ENCODE peak calls at places on chromosomes 11 and 22, in nine cellular contexts. W is GM13976, G is BE2C, Q is body of pancreas, J is cardiac muscle cell, I is upper lobe of right lung, H is Calu3, B is endothelial cell, Z is foreskin fibroblast. N is an unnamed sample.

GRCh38 chr11:11481371-11481770 is 128.3 kb upstream of the CSNK2A3 start:
- DNase-seq in G (no peak), J (peak), Z (no peak), I (no peak), B (no peak), H (no peak), W (no peak), Q (no peak), N (no peak)

GRCh38 chr22:24325105-24325757 is 54.6 kb downstream of the SPECC1L start:
- DNase-seq in I (no peak), Q (peak), J (peak), B (no peak), G (peak), W (peak), Z (peak), H (peak), N (no peak)

GRCh38 chr11:64204464-64204989 is 2.0 kb upstream of the FERMT3 start:
- DNase-seq in I (peak), Q (peak), G (peak), J (peak), B (peak), W (peak), Z (peak), H (peak), N (no peak)

GRCh38 chr11:106409201-106409600 is 331.7 kb downstream of the AASDHPPT start:
- DNase-seq in G (no peak), W (no peak), H (no peak), J (no peak), Z (no peak), I (no peak), Q (no peak), B (no peak), N (no peak)

GRCh38 chr11:59891781-59892181 is 13.2 kb downstream of the OOSP3 start:
- DNase-seq in I (no peak), H (no peak), W (no peak), J (peak), Q (no peak), Z (no peak), G (no peak), B (peak), N (no peak)

GRCh38 chr11:112470355-112470754 is 209.7 kb upstream of the PLET1 start:
- DNase-seq in Q (no peak), G (no peak), B (no peak), H (no peak), I (no peak), W (no peak), Z (no peak), J (no peak), N (no peak)

GRCh38 chr22:23536821-23537345 is 43.2 kb downstream of the IGLL1 start:
- DNase-seq in J (no peak), W (no peak), Q (no peak), H (no peak), I (peak), G (no peak), Z (no peak), B (no peak), N (no peak)

GRCh38 chr11:134951305-134951700 is 539.3 kb upstream of the B3GAT1 start:
- DNase-seq in Z (peak), G (no peak), I (no peak), W (no peak), J (no peak), Q (no peak), B (no peak), H (no peak), N (no peak)

GRCh38 chr11:112249871-112250590 is 10.6 kb downstream of the PLET1 start:
- DNase-seq in I (no peak), J (no peak), Z (no peak), G (no peak), Q (no peak), H (no peak), B (no peak), W (no peak), N (no peak)

GRCh38 chr11:110710520-110711381 is 1.5 kb downstream of the ARHGAP20 start:
- DNase-seq in J (peak), H (no peak), W (peak), G (peak), Z (no peak), B (peak), I (peak), Q (peak), N (no peak)

GRCh38 chr11:78223320-78223954 is 34.7 kb downstream of the USP35 start:
- DNase-seq in B (no peak), I (no peak), W (peak), Q (no peak), Z (no peak), H (no peak), G (no peak), J (no peak), N (no peak)

GRCh38 chr11:15747671-15748070 is 608.7 kb downstream of the SOX6 start:
- DNase-seq in W (no peak), J (no peak), Z (no peak), H (no peak), Q (no peak), B (no peak), I (no peak), G (no peak), N (no peak)

GRCh38 chr11:20458905-20459632 is 71.6 kb downstream of the PRMT3 start:
- DNase-seq in Q (no peak), I (no peak), W (no peak), J (no peak), H (no peak), G (no peak), Z (no peak), B (no peak), N (no peak)

GRCh38 chr22:38618682-38619081 is 37.5 kb downstream of the FAM227A start:
- DNase-seq in H (no peak), G (no peak), I (no peak), B (no peak), W (no peak), Q (no peak), Z (peak), J (no peak), N (no peak)

GRCh38 chr11:70247710-70248072 is 22.8 kb upstream of the PPFIA1 start:
- DNase-seq in H (no peak), I (no peak), G (no peak), B (no peak), W (no peak), Z (no peak), Q (no peak), J (no peak), N (no peak)

GRCh38 chr22:44554411-44554810 is 56.4 kb upstream of the RTL6 start:
- DNase-seq in B (no peak), W (no peak), H (no peak), J (no peak), Z (no peak), G (no peak), Q (no peak), I (peak), N (no peak)

GRCh38 chr22:28128827-28129226 is 209.8 kb upstream of the PITPNB start:
- DNase-seq in I (no peak), G (no peak), J (no peak), Q (no peak), H (no peak), Z (no peak), B (no peak), W (no peak), N (no peak)

GRCh38 chr11:103609117-103610066 is 427.0 kb upstream of the DDI1 start:
- DNase-seq in Q (peak), H (peak), J (no peak), I (no peak), G (no peak), Z (peak), W (no peak), B (peak), N (no peak)

GRCh38 chr11:23041104-23041503 is 180.8 kb upstream of the CCDC179 start:
- DNase-seq in Q (no peak), B (no peak), I (no peak), H (no peak), J (peak), Z (no peak), W (no peak), G (no peak), N (no peak)

GRCh38 chr11:10666976-10667892 is 26.3 kb downstream of the IRAG1 start:
- DNase-seq in Q (no peak), H (no peak), B (no peak), I (no peak), W (no peak), Z (peak), J (no peak), G (no peak), N (no peak)

GRCh38 chr11:119484741-119485605 is 62.0 kb upstream of the THY1 start:
- DNase-seq in G (no peak), B (peak), W (no peak), J (no peak), Z (no peak), H (no peak), I (no peak), Q (no peak), N (peak)

GRCh38 chr22:30305519-30305905 is 16.2 kb upstream of the CASTOR1 start:
- DNase-seq in H (no peak), J (no peak), W (peak), Z (no peak), G (no peak), B (peak), Q (peak), I (peak), N (no peak)

GRCh38 chr11:28627690-28628255 is 519.6 kb downstream of the METTL15 start:
- DNase-seq in J (no peak), H (no peak), W (no peak), I (no peak), G (no peak), B (no peak), Z (no peak), Q (no peak), N (no peak)

GRCh38 chr11:68446046-68446725 is 14.4 kb upstream of the PPP6R3 start:
- DNase-seq in Z (no peak), W (no peak), I (no peak), B (no peak), H (no peak), J (no peak), Q (no peak), G (no peak), N (no peak)

GRCh38 chr11:99773646-99774045 is 752.9 kb downstream of the CNTN5 start:
- DNase-seq in Z (no peak), W (no peak), J (no peak), B (no peak), Q (no peak), I (no peak), H (peak), G (no peak), N (no peak)

GRCh38 chr11:2794947-2795346 is 90.6 kb downstream of the CDKN1C start:
- DNase-seq in Z (no peak), I (peak), B (no peak), J (no peak), W (no peak), Q (peak), H (no peak), G (peak), N (peak)

GRCh38 chr11:74754507-74755255 is 6.0 kb downstream of the RNF169 start:
- DNase-seq in B (no peak), H (peak), G (no peak), Q (no peak), Z (peak), I (no peak), J (no peak), W (no peak), N (no peak)

GRCh38 chr22:48627203-48627602 is 1200.5 kb downstream of the BRD1 start:
- DNase-seq in I (no peak), H (no peak), W (no peak), B (no peak), Z (no peak), Q (no peak), J (no peak), G (no peak), N (no peak)

GRCh38 chr11:1837171-1838076 is 1.4 kb upstream of the TNNI2 start:
- DNase-seq in J (peak), B (peak), Q (peak), Z (peak), I (peak), G (peak), H (peak), W (peak), N (no peak)

GRCh38 chr11:15800121-15800800 is 556.1 kb downstream of the SOX6 start:
- DNase-seq in G (no peak), H (peak), W (no peak), I (peak), B (no peak), Q (peak), J (no peak), Z (no peak), N (no peak)

GRCh38 chr22:36329217-36330078 is 58.3 kb downstream of the MYH9 start:
- DNase-seq in G (peak), Z (peak), W (no peak), Q (peak), I (no peak), B (peak), J (peak), H (peak), N (no peak)

GRCh38 chr11:47130541-47130940 is 46.1 kb downstream of the ARFGAP2 start:
- DNase-seq in B (no peak), Z (no peak), Q (peak), H (no peak), W (no peak), J (no peak), I (no peak), G (no peak), N (no peak)

GRCh38 chr11:78961938-78962701 is 387.5 kb upstream of the NARS2 start:
- DNase-seq in Z (no peak), G (peak), W (no peak), H (no peak), I (no peak), Q (peak), B (peak), J (peak), N (no peak)

GRCh38 chr11:57071829-57072228 is 83.1 kb downstream of the OR5AK2 start:
- DNase-seq in B (no peak), Z (peak), Q (no peak), G (no peak), W (no peak), I (no peak), H (no peak), J (no peak), N (no peak)

GRCh38 chr11:49995559-49995958 is 13.2 kb upstream of the OR4C12 start:
- DNase-seq in Q (peak), W (no peak), B (peak), I (no peak), J (peak), H (peak), Z (peak), G (peak), N (no peak)

GRCh38 chr11:77204792-77205466 is 76.9 kb downstream of the MYO7A start:
- DNase-seq in Q (no peak), Z (no peak), W (no peak), I (no peak), H (no peak), J (no peak), G (no peak), B (no peak), N (no peak)

GRCh38 chr11:68441466-68442230 is 18.9 kb upstream of the PPP6R3 start:
- DNase-seq in I (no peak), B (no peak), H (no peak), G (peak), J (no peak), Z (peak), Q (no peak), W (no peak), N (no peak)

GRCh38 chr11:59611570-59612565 is 3.7 kb downstream of the OSBP start:
- DNase-seq in Z (no peak), B (no peak), J (peak), W (no peak), H (peak), I (no peak), G (no peak), Q (peak), N (no peak)

GRCh38 chr11:114439229-114440120 is at the start of gene REXO2:
- DNase-seq in G (peak), W (peak), Q (peak), H (peak), Z (peak), J (peak), B (peak), I (peak), N (peak)
- TF ChIP-seq CTCF in G (peak), W (peak), Q (peak), H (no peak), Z (peak), J (peak), B (no peak), I (peak), N (peak)

GRCh38 chr11:117809236-117810055 is 12.4 kb upstream of the DSCAML1 start:
- DNase-seq in B (peak), J (peak), I (peak), G (peak), Q (peak), Z (no peak), H (peak), W (peak), N (peak)
- TF ChIP-seq CTCF in B (no peak), J (peak), I (peak), G (peak), Q (peak), Z (no peak), H (peak), W (peak), N (peak)

DNA sequence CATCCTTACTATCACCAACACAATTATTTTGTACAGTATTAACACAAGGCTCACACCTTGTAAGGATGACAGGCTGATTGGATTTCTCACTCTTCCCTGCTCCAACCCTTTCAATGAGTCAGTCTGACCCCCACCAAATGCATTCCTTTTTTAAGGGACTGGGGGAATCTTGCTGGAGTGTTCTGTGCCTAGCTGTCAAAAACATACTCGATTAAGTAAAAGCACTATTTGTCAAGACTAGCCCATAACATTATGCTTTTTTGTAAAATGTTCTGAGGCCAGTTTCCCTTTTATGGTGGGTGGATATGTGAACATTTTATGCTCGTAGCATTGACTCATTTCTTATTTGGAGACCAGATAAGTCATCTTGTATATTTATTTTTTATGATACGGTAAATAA is 87.2 kb downstream of the PDHX start:
- DNase-seq in Q (no peak), B (no peak), Z (no peak), G (no peak), H (no peak), I (no peak), J (no peak), W (no peak), N (no peak)
- TF ChIP-seq CTCF in Q (no peak), B (no peak), Z (no peak), G (no peak), H (no peak), I (no peak), J (no peak), W (no peak), N (no peak)

GRCh38 chr11:8247312-8247711 is 16.4 kb downstream of the LMO1 start:
- DNase-seq in G (no peak), W (no peak), B (no peak), J (no peak), I (no peak), Z (no peak), Q (no peak), H (peak), N (peak)
- TF ChIP-seq CTCF in G (peak), W (peak), B (peak), J (peak), I (peak), Z (peak), Q (peak), H (peak), N (peak)

GRCh38 chr11:65497141-65498041 is 1.5 kb upstream of the MALAT1 start:
- DNase-seq in W (peak), I (peak), Z (peak), H (peak), G (peak), J (peak), Q (peak), B (peak), N (peak)
- TF ChIP-seq CTCF in W (no peak), I (no peak), Z (no peak), H (no peak), G (no peak), J (peak), Q (no peak), B (no peak), N (no peak)